ENCODE peak calls at places on chromosomes 5 and 9, in eight cellular contexts. V is NCI-H1092 treated with DMSO at 0.1 percent for 48 hours, Z is BJ, W is cardiac fibroblast, E is activated T-helper 1 cell treated with Interleukin-2 at 50 U/mL for 16 hours, H is NCI-H2081, D is ACHN, A is type B pancreatic cell. F is an unnamed sample.

GRCh38 chr5:44697025-44697424 is 111.7 kb upstream of the MRPS30 start:
- DNase-seq in V (no peak), Z (no peak), W (no peak), E (no peak), H (no peak), D (no peak), A (no peak), F (no peak)

GRCh38 chr9:125982798-125983406 is 235.7 kb downstream of the PBX3 start:
- DNase-seq in V (no peak), Z (no peak), W (no peak), E (no peak), H (no peak), D (no peak), A (peak), F (no peak)

GRCh38 chr9:125189011-125189360 is 617 bp downstream of the PPP6C start:
- DNase-seq in V (no peak), Z (no peak), W (peak), E (peak), H (no peak), D (no peak), A (no peak), F (no peak)

GRCh38 chr9:121537283-121537682 is 37.6 kb upstream of the GGTA1 start:
- DNase-seq in V (no peak), Z (no peak), W (peak), E (no peak), H (no peak), D (no peak), A (no peak), F (no peak)

GRCh38 chr9:107638922-107639321 is 149.4 kb upstream of the KLF4 start:
- DNase-seq in V (peak), Z (peak), W (peak), E (no peak), H (no peak), D (no peak), A (no peak), F (no peak)

GRCh38 chr5:9507974-9508373 is 37.9 kb downstream of the SEMA5A start:
- DNase-seq in V (no peak), Z (peak), W (peak), E (no peak), H (no peak), D (no peak), A (no peak), F (no peak)

GRCh38 chr9:34125681-34126206 is 754 bp downstream of the DCAF12 start:
- DNase-seq in V (peak), Z (no peak), W (peak), E (peak), H (no peak), D (peak), A (no peak), F (no peak)

GRCh38 chr9:12185856-12186255 is 507.3 kb upstream of the TYRP1 start:
- DNase-seq in V (no peak), Z (no peak), W (no peak), E (no peak), H (no peak), D (no peak), A (no peak), F (no peak)

GRCh38 chr9:128105538-128106175 is 21.9 kb downstream of the PTGES2 start:
- DNase-seq in V (no peak), Z (no peak), W (no peak), E (no peak), H (no peak), D (no peak), A (no peak), F (no peak)

GRCh38 chr9:107518037-107518786 is 28.6 kb upstream of the KLF4 start:
- DNase-seq in V (no peak), Z (no peak), W (no peak), E (no peak), H (no peak), D (no peak), A (no peak), F (no peak)

GRCh38 chr9:98218562-98219363 is 26.3 kb upstream of the CORO2A start:
- DNase-seq in V (no peak), Z (no peak), W (no peak), E (no peak), H (no peak), D (no peak), A (no peak), F (no peak)

GRCh38 chr9:114733814-114734213 is 51.8 kb upstream of the TEX48 start:
- DNase-seq in V (no peak), Z (no peak), W (peak), E (no peak), H (no peak), D (peak), A (no peak), F (no peak)

GRCh38 chr5:111932628-111933027 is 175.6 kb upstream of the NREP start:
- DNase-seq in V (no peak), Z (no peak), W (peak), E (no peak), H (no peak), D (peak), A (no peak), F (no peak)

GRCh38 chr5:1983919-1984695 is 101.4 kb upstream of the IRX4 start:
- DNase-seq in V (no peak), Z (no peak), W (no peak), E (no peak), H (no peak), D (no peak), A (no peak), F (no peak)

GRCh38 chr5:172439785-172440480 is 14.4 kb downstream of the SH3PXD2B start:
- DNase-seq in V (no peak), Z (no peak), W (no peak), E (no peak), H (no peak), D (no peak), A (no peak), F (no peak)

GRCh38 chr9:124339603-124340146 is 75.6 kb downstream of the PSMB7 start:
- DNase-seq in V (no peak), Z (no peak), W (no peak), E (no peak), H (no peak), D (no peak), A (no peak), F (no peak)

GRCh38 chr5:127596501-127596900 is 52.4 kb upstream of the CTXN3 start:
- DNase-seq in V (no peak), Z (no peak), W (no peak), E (no peak), H (no peak), D (no peak), A (no peak), F (no peak)

GRCh38 chr5:67187318-67187717 is 9.3 kb downstream of the CD180 start:
- DNase-seq in V (no peak), Z (no peak), W (no peak), E (no peak), H (no peak), D (no peak), A (no peak), F (no peak)

GRCh38 chr5:168433982-168434381 is 52.3 kb upstream of the RARS1 start:
- DNase-seq in V (no peak), Z (no peak), W (peak), E (no peak), H (no peak), D (no peak), A (no peak), F (no peak)

GRCh38 chr5:1239514-1240251 is 14.5 kb downstream of the SLC6A18 start:
- DNase-seq in V (peak), Z (no peak), W (no peak), E (no peak), H (no peak), D (no peak), A (no peak), F (no peak)

GRCh38 chr5:96279796-96280542 is 153.1 kb downstream of the PCSK1 start:
- DNase-seq in V (no peak), Z (no peak), W (peak), E (no peak), H (no peak), D (no peak), A (no peak), F (no peak)

GRCh38 chr5:10564838-10565784 is 1.2 kb downstream of the ANKRD33B start:
- DNase-seq in V (no peak), Z (no peak), W (peak), E (no peak), H (no peak), D (no peak), A (no peak), F (no peak)

GRCh38 chr5:69137807-69138206 is 29.1 kb upstream of the CCNB1 start:
- DNase-seq in V (no peak), Z (no peak), W (no peak), E (no peak), H (no peak), D (no peak), A (no peak), F (no peak)

GRCh38 chr9:125534934-125535701 is 171.9 kb downstream of the MAPKAP1 start:
- DNase-seq in V (no peak), Z (no peak), W (no peak), E (no peak), H (no peak), D (no peak), A (no peak), F (no peak)

GRCh38 chr5:128414469-128414868 is 123.6 kb downstream of the FBN2 start:
- DNase-seq in V (no peak), Z (no peak), W (no peak), E (no peak), H (no peak), D (no peak), A (no peak), F (no peak)

F was measured in T-helper 22 cell.